ENCODE peak calls at places on chromosomes 3 and 15, in six cellular contexts. F, B, H, G, D and I are unnamed samples.

GRCh38 chr3:67090472-67090871 is 92.4 kb downstream of the KBTBD8 start:
- DNase-seq in F (peak; percentile 44), B (peak; percentile 70), H (no peak), G (no peak), D (no peak), I (no peak)

GRCh38 chr3:32316319-32316718 is 75.3 kb upstream of the CMTM7 start:
- DNase-seq in F (no peak), B (no peak), H (no peak), G (no peak), D (no peak), I (no peak)

GRCh38 chr3:62795978-62796635 is 79.1 kb downstream of the CADPS start:
- DNase-seq in F (no peak), B (no peak), H (no peak), G (no peak), D (no peak), I (no peak)

GRCh38 chr3:151816091-151816604 is 2.2 kb downstream of the AADAC start:
- DNase-seq in F (peak; percentile 78), B (peak; percentile 66), H (no peak), G (no peak), D (peak; percentile 52), I (no peak)

GRCh38 chr15:68335251-68335650 is 57.7 kb downstream of the FEM1B start:
- DNase-seq in F (peak; percentile 14), B (no peak), H (peak; percentile 65), G (no peak), D (no peak), I (no peak)

GRCh38 chr3:168395551-168395950 is 299.8 kb upstream of the GOLIM4 start:
- DNase-seq in F (peak; percentile 12), B (no peak), H (no peak), G (no peak), D (no peak), I (no peak)

GRCh38 chr3:66934041-66934440 is 64.1 kb upstream of the KBTBD8 start:
- DNase-seq in F (no peak), B (no peak), H (no peak), G (no peak), D (no peak), I (no peak)

GRCh38 chr3:99031778-99032177 is 130.3 kb upstream of the DCBLD2 start:
- DNase-seq in F (no peak), B (no peak), H (no peak), G (no peak), D (no peak), I (no peak)

GRCh38 chr3:156787015-156787414 is 39.1 kb upstream of the LEKR1 start:
- DNase-seq in F (no peak), B (no peak), H (no peak), G (no peak), D (no peak), I (no peak)

GRCh38 chr15:66744610-66745279 is 42.7 kb downstream of the SMAD6 start:
- DNase-seq in F (no peak), B (no peak), H (no peak), G (no peak), D (no peak), I (peak; percentile 35)

GRCh38 chr3:127044996-127045395 is 62.1 kb downstream of the PLXNA1 start:
- DNase-seq in F (no peak), B (no peak), H (no peak), G (no peak), D (peak; percentile 43), I (peak; percentile 76)

GRCh38 chr3:124791639-124792111 is 61.4 kb downstream of the UMPS start:
- DNase-seq in F (peak; percentile 99), B (peak; percentile 54), H (no peak), G (peak; percentile 36), D (no peak), I (no peak)

GRCh38 chr3:131216801-131217200 is 164.8 kb upstream of the NUDT16 start:
- DNase-seq in F (peak; percentile 83), B (peak; percentile 60), H (no peak), G (no peak), D (peak; percentile 25), I (no peak)

GRCh38 chr3:14532691-14533456 is 7.3 kb downstream of the GRIP2 start:
- DNase-seq in F (no peak), B (peak; percentile 58), H (no peak), G (no peak), D (peak; percentile 94), I (no peak)

GRCh38 chr3:13484861-13485590 is 4.9 kb downstream of the HDAC11 start:
- DNase-seq in F (peak; percentile 45), B (peak; percentile 77), H (peak; percentile 76), G (peak; percentile 86), D (peak; percentile 96), I (peak; percentile 91)

GRCh38 chr3:190301591-190301990 is 20.7 kb downstream of the CLDN1 start:
- DNase-seq in F (no peak), B (peak; percentile 72), H (no peak), G (no peak), D (no peak), I (no peak)

GRCh38 chr15:65712415-65712814 is 79.7 kb downstream of the DENND4A start:
- DNase-seq in F (no peak), B (no peak), H (no peak), G (no peak), D (no peak), I (no peak)

GRCh38 chr3:56919137-56919796 is 117.5 kb upstream of the ARHGEF3 start:
- DNase-seq in F (no peak), B (no peak), H (no peak), G (no peak), D (no peak), I (no peak)

GRCh38 chr3:66723231-66723630 is 222.4 kb upstream of the LRIG1 start:
- DNase-seq in F (peak; percentile 10), B (no peak), H (no peak), G (no peak), D (no peak), I (no peak)

GRCh38 chr3:45907769-45908705 is 21.7 kb downstream of the CCR9 start:
- DNase-seq in F (peak; percentile 50), B (peak; percentile 13), H (no peak), G (no peak), D (no peak), I (no peak)

GRCh38 chr3:171189394-171189793 is 162.9 kb upstream of the SLC2A2 start:
- DNase-seq in F (no peak), B (no peak), H (no peak), G (no peak), D (no peak), I (no peak)

GRCh38 chr3:120470870-120471269 is 20.1 kb upstream of the FSTL1 start:
- DNase-seq in F (no peak), B (peak; percentile 22), H (no peak), G (peak; percentile 51), D (no peak), I (no peak)

GRCh38 chr3:21620511-21621395 is 130.3 kb downstream of the ZNF385D start:
- DNase-seq in F (peak; percentile 37), B (peak; percentile 82), H (no peak), G (no peak), D (no peak), I (no peak)

GRCh38 chr3:114698355-114699105 is 404.7 kb downstream of the TIGIT start:
- DNase-seq in F (no peak), B (no peak), H (no peak), G (no peak), D (no peak), I (no peak)

GRCh38 chr3:72657666-72658065 is 190.6 kb downstream of the SHQ1 start:
- DNase-seq in F (no peak), B (peak; percentile 53), H (no peak), G (no peak), D (no peak), I (no peak)

DNA sequence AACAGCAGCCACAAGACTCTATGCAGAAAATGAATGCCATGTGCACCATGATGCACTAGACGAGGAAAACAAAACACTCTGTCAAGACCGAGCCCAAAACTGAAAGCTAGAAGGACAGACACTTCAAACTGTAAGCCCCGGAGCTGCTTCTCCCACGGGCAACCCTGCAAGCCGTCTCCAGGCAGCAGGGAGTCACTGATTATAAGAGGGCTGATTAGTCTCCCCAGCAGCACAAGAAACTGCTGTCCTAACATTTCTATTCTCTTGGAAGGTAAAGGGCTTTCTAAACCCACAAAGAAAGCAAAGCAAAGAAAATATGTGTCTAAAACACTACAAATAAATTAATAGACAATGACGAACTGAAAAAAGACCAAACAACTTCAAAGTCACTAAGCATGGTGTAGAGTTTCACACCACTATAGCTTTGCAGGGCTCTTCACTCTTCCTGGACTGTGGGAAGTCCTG is 15.5 kb downstream of the TBC1D2B start:
- DNase-seq in F (peak; percentile 58), B (peak; percentile 18), H (no peak), G (no peak), D (no peak), I (no peak)
- H3K4me1 ChIP-seq in F (peaks cover 38% of the 10 kb centered on the region), B (peaks cover 25% of the 10 kb centered on the region), H (peaks cover 8% of the 10 kb centered on the region), G (peaks cover 38% of the 10 kb centered on the region), D (peaks cover 87% of the 10 kb centered on the region), I (peaks cover 91% of the 10 kb centered on the region)

DNA sequence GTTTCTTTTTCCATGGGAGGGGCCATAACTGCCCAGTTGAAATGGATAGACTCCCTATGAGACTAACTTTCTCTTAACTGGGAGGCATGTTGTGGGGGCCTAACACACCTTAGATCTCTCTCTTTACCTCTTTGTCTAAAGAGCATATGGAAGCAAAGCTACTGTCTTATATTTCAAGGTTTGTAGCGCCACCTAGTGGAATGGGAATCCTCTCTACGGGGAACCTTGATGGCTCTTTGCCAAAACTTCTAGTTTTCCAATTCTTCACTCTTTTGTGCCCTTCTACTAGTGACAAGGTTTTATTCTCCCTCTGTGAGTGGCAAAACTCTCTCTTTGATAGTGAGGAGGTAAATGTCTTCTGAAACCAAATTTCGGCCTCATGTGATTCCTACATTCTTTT is 1030.4 kb upstream of the CADM2 start:
- DNase-seq in F (no peak), B (no peak), H (no peak), G (no peak), D (no peak), I (no peak)
- TF ChIP-seq CTCF in F (peak; percentile 20), B (peak; percentile 38), H (no peak), G (no peak), D (no peak), I (no peak)

GRCh38 chr3:43949594-43949993 is 258.9 kb downstream of the ABHD5 start:
- DNase-seq in F (no peak), B (no peak), H (no peak), G (no peak), D (no peak), I (no peak)

GRCh38 chr3:43948013-43948412 is 257.3 kb downstream of the ABHD5 start:
- DNase-seq in F (peak; percentile 42), B (no peak), H (no peak), G (no peak), D (no peak), I (no peak)

GRCh38 chr3:43951813-43952212 is 261.1 kb downstream of the ABHD5 start:
- DNase-seq in F (no peak), B (no peak), H (no peak), G (no peak), D (no peak), I (no peak)

GRCh38 chr3:43953375-43953774 is 262.6 kb downstream of the ABHD5 start:
- DNase-seq in F (no peak), B (no peak), H (no peak), G (no peak), D (no peak), I (no peak)

DNA sequence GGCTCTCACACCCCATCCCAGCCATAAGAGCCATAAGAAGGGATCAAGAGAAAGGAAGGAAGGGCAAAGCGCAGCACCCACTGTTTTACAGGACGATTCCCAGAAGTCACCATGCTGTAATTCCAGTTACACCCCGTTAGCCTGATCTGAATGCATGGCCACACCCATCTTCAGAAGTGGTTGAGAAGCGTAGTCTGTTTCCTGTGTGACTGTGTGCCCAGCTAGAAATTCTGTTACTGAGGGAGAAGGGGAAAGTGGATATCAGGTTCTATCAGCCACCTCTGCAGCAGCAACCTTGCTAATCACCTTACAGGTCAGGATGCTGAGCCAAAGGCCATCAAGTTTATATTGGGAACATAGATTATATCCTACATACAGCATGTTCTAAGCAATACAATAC is 260.0 kb downstream of the ABHD5 start:
- DNase-seq in F (no peak), B (no peak), H (no peak), G (no peak), D (no peak), I (no peak)
- H3K4me1 ChIP-seq in F (peaks cover 6% of the 10 kb centered on the region), B (no peaks in the 10 kb centered on the region), H (no peaks in the 10 kb centered on the region), G (no peaks in the 10 kb centered on the region), D (no peaks in the 10 kb centered on the region), I (no peaks in the 10 kb centered on the region)

GRCh38 chr3:178405456-178405970 is 130.7 kb upstream of the KCNMB2 start:
- DNase-seq in F (peak; percentile 74), B (no peak), H (no peak), G (no peak), D (no peak), I (no peak)
- TF ChIP-seq CTCF in F (no peak), B (no peak), H (no peak), G (no peak), D (no peak), I (no peak)